ENCODE peak calls at places on chromosome 9, in eight cellular contexts. Z is RWPE1; M is HT-29; U is A172; H is GM03348; F is stimulated activated CD4-positive, alpha-beta T cell treated with anti-CD3 and anti-CD28 coated beads, Interleukin-2, amount 100 ng/mL, for 48 hours; D is adrenal gland; S is foreskin fibroblast. L is an unnamed sample.

GRCh38 chr9:122005597-122005996 is 87.5 kb downstream of the TTLL11 start:
- DNase-seq in S (peak), D (no peak), U (peak), F (no peak), M (peak), H (peak), Z (peak), L (peak)

GRCh38 chr9:126070071-126070470 is 256.6 kb upstream of the MVB12B start:
- DNase-seq in F (no peak), U (no peak), H (no peak), M (no peak), Z (no peak), S (no peak), D (no peak), L (no peak)

GRCh38 chr9:129860653-129861446 is 25.6 kb downstream of the USP20 start:
- DNase-seq in M (no peak), D (no peak), S (no peak), F (no peak), U (no peak), Z (no peak), H (no peak), L (no peak)

GRCh38 chr9:134210908-134211810 is 46.8 kb upstream of the RNU6ATAC start:
- DNase-seq in F (no peak), H (no peak), S (no peak), D (no peak), U (no peak), Z (no peak), M (no peak), L (no peak)

GRCh38 chr9:87445646-87446045 is 52.0 kb upstream of the DAPK1 start:
- DNase-seq in H (peak), Z (peak), S (no peak), U (peak), D (peak), F (no peak), M (peak), L (peak)

GRCh38 chr9:114896344-114896743 is 34.0 kb downstream of the TNFSF8 start:
- DNase-seq in Z (no peak), M (no peak), U (no peak), D (no peak), F (no peak), H (no peak), S (no peak), L (no peak)

GRCh38 chr9:95954940-95955339 is 79.4 kb downstream of the ERCC6L2 start:
- DNase-seq in F (no peak), Z (no peak), S (no peak), M (no peak), U (peak), H (no peak), D (no peak), L (no peak)

GRCh38 chr9:126947529-126947928 is 32.9 kb downstream of the RALGPS1 start:
- DNase-seq in H (no peak), U (no peak), Z (peak), M (peak), F (no peak), D (no peak), S (no peak), L (no peak)

GRCh38 chr9:89177401-89178161 is 1.0 kb downstream of the SHC3 start:
- DNase-seq in U (no peak), H (peak), Z (no peak), D (peak), F (no peak), S (no peak), M (no peak), L (peak)

GRCh38 chr9:3331801-3332200 is 194.0 kb downstream of the RFX3 start:
- DNase-seq in Z (no peak), U (no peak), M (peak), H (no peak), D (no peak), F (no peak), S (no peak), L (no peak)

GRCh38 chr9:129221233-129221632 is 43.2 kb upstream of the IER5L start:
- DNase-seq in D (no peak), M (no peak), F (no peak), H (no peak), Z (no peak), U (peak), S (no peak), L (peak)

GRCh38 chr9:129383005-129383414 is 204.9 kb upstream of the IER5L start:
- DNase-seq in U (no peak), F (no peak), D (peak), M (peak), H (peak), Z (peak), S (peak), L (no peak)

GRCh38 chr9:128342971-128343680 is 2.8 kb downstream of the SLC27A4 start:
- DNase-seq in U (no peak), F (no peak), D (no peak), M (no peak), S (no peak), H (no peak), Z (no peak), L (no peak)

GRCh38 chr9:115115117-115115880 is 2.7 kb downstream of the TNC start:
- DNase-seq in U (no peak), D (no peak), Z (peak), F (no peak), H (no peak), S (no peak), M (no peak), L (peak)

GRCh38 chr9:126791406-126792230 is 13.2 kb upstream of the ZBTB43 start:
- DNase-seq in F (no peak), U (peak), Z (peak), S (peak), H (peak), M (no peak), D (no peak), L (peak)

GRCh38 chr9:112520646-112521045 is 34.0 kb downstream of the KIAA1958 start:
- DNase-seq in H (no peak), D (no peak), U (no peak), M (no peak), Z (no peak), F (no peak), S (no peak), L (no peak)

GRCh38 chr9:133107245-133107722 is 13.8 kb downstream of the RALGDS start:
- DNase-seq in F (no peak), D (no peak), Z (no peak), S (no peak), U (no peak), H (no peak), M (no peak), L (no peak)

GRCh38 chr9:137719194-137719593 is 100.4 kb downstream of the EHMT1 start:
- DNase-seq in U (no peak), D (no peak), F (no peak), M (no peak), S (no peak), H (no peak), Z (no peak), L (no peak)

GRCh38 chr9:351916-352315 is 137.3 kb downstream of the DOCK8 start:
- DNase-seq in M (no peak), H (no peak), Z (no peak), F (no peak), S (no peak), U (no peak), D (peak), L (no peak)

L was measured in RPMI7951.